ENCODE peak calls at places on chromosomes 12 and 14, in ten cellular contexts. I is bronchial epithelial cell; G is lower lobe of right lung; R is upper lobe of right lung; M is heart left ventricle; W is CD8-positive, alpha-beta T cell; P is thoracic aorta; E is left ventricle myocardium inferior; L is GM12878; S is cardiac muscle cell. Z is an unnamed sample.
A peak's percentile ranks its signal among the peaks of the same experiment; 100 is the strongest.

GRCh38 chr14:33671556-33671955 is 279.3 kb downstream of the EGLN3 start:
- DNase-seq in I (no peak), G (no peak), R (no peak), M (no peak), W (no peak), P (no peak), E (no peak), L (no peak), S (no peak), Z (no peak)

GRCh38 chr12:109863961-109864712 is 16.2 kb downstream of the GLTP start:
- DNase-seq in I (peak; percentile 74), G (no peak), R (no peak), M (no peak), W (no peak), P (no peak), E (no peak), L (no peak), S (no peak), Z (peak; percentile 87)

GRCh38 chr12:130815028-130815741 is 23.9 kb downstream of the STX2 start:
- DNase-seq in I (no peak), G (no peak), R (no peak), M (no peak), W (no peak), P (no peak), E (no peak), L (no peak), S (peak; percentile 62), Z (no peak)

GRCh38 chr12:6263931-6264330 is 46.6 kb upstream of the PLEKHG6 start:
- DNase-seq in I (no peak), G (peak; percentile 23), R (peak; percentile 35), M (no peak), W (no peak), P (no peak), E (no peak), L (no peak), S (peak; percentile 61), Z (no peak)

GRCh38 chr12:132771126-132771838 is 9.7 kb upstream of the ANKLE2 start:
- DNase-seq in I (no peak), G (no peak), R (no peak), M (no peak), W (peak; percentile 13), P (no peak), E (no peak), L (no peak), S (no peak), Z (no peak)

GRCh38 chr12:49538740-49539403 is at the start of gene KCNH3:
- DNase-seq in I (peak; percentile 34), G (peak; percentile 89), R (peak; percentile 90), M (peak; percentile 84), W (peak; percentile 79), P (peak; percentile 27), E (peak; percentile 83), L (no peak), S (peak; percentile 76), Z (no peak)

GRCh38 chr12:131833896-131834641 is 5.9 kb downstream of the MMP17 start:
- DNase-seq in I (no peak), G (no peak), R (no peak), M (no peak), W (no peak), P (no peak), E (no peak), L (no peak), S (no peak), Z (no peak)

GRCh38 chr12:108140501-108140900 is 11.4 kb downstream of the WSCD2 start:
- DNase-seq in I (no peak), G (no peak), R (no peak), M (no peak), W (no peak), P (no peak), E (no peak), L (no peak), S (no peak), Z (no peak)

GRCh38 chr12:76346798-76347420 is 1.3 kb downstream of the BBS10 start:
- DNase-seq in I (peak; percentile 55), G (no peak), R (no peak), M (peak; percentile 25), W (no peak), P (no peak), E (no peak), L (peak; percentile 25), S (peak; percentile 55), Z (peak; percentile 34)

GRCh38 chr12:104475269-104475668 is 18.5 kb downstream of the CHST11 start:
- DNase-seq in I (no peak), G (no peak), R (no peak), M (no peak), W (no peak), P (no peak), E (no peak), L (no peak), S (no peak), Z (no peak)

GRCh38 chr14:104600805-104601204 is 3.8 kb downstream of the TMEM179 start:
- DNase-seq in I (no peak), G (peak; percentile 39), R (no peak), M (no peak), W (no peak), P (no peak), E (no peak), L (no peak), S (no peak), Z (no peak)

GRCh38 chr12:100168562-100168961 is 25.9 kb upstream of the BLTP3B start:
- DNase-seq in I (peak; percentile 46), G (no peak), R (no peak), M (no peak), W (no peak), P (no peak), E (no peak), L (no peak), S (no peak), Z (no peak)

GRCh38 chr12:86777335-86777734 is 521.1 kb upstream of the MGAT4C start:
- DNase-seq in I (peak; percentile 14), G (no peak), R (no peak), M (no peak), W (no peak), P (peak; percentile 2), E (no peak), L (no peak), S (no peak), Z (no peak)

GRCh38 chr12:127501916-127502315 is 765.1 kb upstream of the TMEM132C start:
- DNase-seq in I (no peak), G (no peak), R (no peak), M (no peak), W (no peak), P (no peak), E (no peak), L (no peak), S (no peak), Z (no peak)

GRCh38 chr12:32988982-32989381 is 92.4 kb upstream of the PKP2 start:
- DNase-seq in I (no peak), G (no peak), R (no peak), M (no peak), W (no peak), P (no peak), E (no peak), L (no peak), S (peak; percentile 14), Z (no peak)

GRCh38 chr12:43551971-43552559 is at the start of gene ADAMTS20:
- DNase-seq in I (no peak), G (no peak), R (no peak), M (no peak), W (no peak), P (no peak), E (no peak), L (no peak), S (peak; percentile 71), Z (no peak)

GRCh38 chr12:1932264-1932777 is 13.9 kb upstream of the CACNA2D4 start:
- DNase-seq in I (no peak), G (peak; percentile 50), R (peak; percentile 68), M (peak; percentile 80), W (no peak), P (no peak), E (peak; percentile 75), L (no peak), S (no peak), Z (peak; percentile 43)
- H3K4me3 ChIP-seq in I (no peak overlapping the region), G (no peak overlapping the region), R (no peak overlapping the region), M (no peak overlapping the region), W (no peak overlapping the region), P (peak overlapping the region; percentile 26), E (no peak overlapping the region), L (no peak overlapping the region), S (no peak overlapping the region), Z (no peak overlapping the region)

DNA sequence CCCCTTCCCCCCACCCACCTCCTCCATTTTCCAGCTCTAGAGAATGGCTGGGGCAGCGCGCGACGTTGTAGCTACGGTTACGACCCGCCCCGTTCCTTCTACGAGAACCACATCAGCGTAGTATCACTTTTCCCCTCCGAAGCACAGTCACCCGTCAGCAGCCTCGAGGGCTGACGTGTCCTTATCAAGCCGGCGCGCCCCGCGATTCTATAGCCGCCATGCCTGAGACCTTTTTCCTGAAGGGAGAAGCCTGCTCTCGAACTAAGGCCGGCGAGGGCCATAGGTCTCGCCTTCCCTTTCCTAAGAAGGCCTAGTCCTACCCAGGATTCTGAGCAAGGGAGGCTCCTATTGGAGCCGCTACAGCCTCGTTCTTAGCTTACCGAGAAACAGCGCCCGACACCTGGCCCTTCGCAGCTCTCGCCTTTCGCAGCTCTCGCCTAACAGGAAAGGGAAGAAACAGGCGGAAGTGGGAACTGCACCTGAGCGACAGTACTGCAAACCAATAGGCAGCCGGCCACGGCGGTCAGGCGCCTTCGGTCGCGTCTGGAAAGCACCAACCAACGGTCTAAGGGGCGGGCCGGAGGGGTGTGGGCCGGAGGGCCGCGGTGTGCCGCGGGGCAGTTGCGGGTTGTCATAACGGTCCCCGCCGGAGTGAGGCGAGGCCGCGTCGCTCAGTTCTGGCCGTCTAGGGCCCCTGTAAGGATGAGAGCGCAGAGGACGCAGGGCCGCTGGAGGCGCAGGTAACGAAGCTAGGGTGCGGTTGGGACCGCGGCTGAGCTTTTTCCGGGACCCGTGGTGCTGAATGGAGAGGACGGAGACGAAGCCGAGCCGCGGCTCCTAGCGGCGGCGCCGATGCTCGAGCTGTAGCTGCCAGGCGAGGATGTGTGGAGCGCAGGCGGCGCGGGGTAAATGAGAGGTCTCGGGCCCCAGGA is at the start of the genes MGAT2 and RPL36AL:
- DNase-seq in I (peak; percentile 95), G (peak; percentile 98), R (peak; percentile 99), M (peak; percentile 99), W (peak; percentile 85), P (peak; percentile 87), E (peak; percentile 99), L (peak; percentile 97), S (peak; percentile 97), Z (peak; percentile 97)
- TF ChIP-seq CTCF in I (peak; percentile 62), G (peak; percentile 21), R (no peak), M (no peak), W (no peak), P (peak; percentile 33), E (peak; percentile 49), L (peak; percentile 13), S (peak; percentile 40), Z (peak; percentile 18)

DNA sequence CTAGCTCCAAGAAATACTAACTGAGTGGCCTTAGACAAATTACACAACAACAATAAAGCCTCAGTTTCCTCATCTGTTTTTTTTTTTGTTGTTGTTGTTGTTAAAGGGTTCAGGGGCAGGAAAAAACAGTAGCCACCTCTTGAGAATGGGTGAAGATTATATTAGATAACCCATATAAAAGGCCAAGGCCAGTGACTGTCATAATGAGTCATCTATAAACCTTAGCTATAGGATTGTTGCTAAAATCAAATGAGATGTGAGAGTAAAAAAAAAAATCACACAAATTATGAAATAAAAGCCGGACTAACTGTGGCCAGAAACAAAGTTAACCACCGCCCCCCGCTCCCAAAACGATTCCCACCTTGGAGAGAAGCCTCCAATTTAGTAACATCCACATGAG is 1.3 kb downstream of the NAA25 start:
- DNase-seq in I (peak; percentile 52), G (no peak), R (no peak), M (no peak), W (no peak), P (no peak), E (no peak), L (no peak), S (no peak), Z (no peak)
- H3K4me3 ChIP-seq in I (peak overlapping the region; percentile 47), G (peak overlapping the region; percentile 81), R (peak overlapping the region; percentile 95), M (peak overlapping the region; percentile 89), W (peak overlapping the region; percentile 91), P (peak overlapping the region; percentile 93), E (peak overlapping the region; percentile 95), L (peak overlapping the region; percentile 100), S (peak overlapping the region; percentile 72), Z (peak overlapping the region; percentile 86)

GRCh38 chr14:100770046-100770445 is 43.4 kb downstream of the DLK1 start:
- DNase-seq in I (no peak), G (no peak), R (no peak), M (no peak), W (no peak), P (no peak), E (no peak), L (no peak), S (no peak), Z (no peak)
- TF ChIP-seq CTCF in I (no peak), G (no peak), R (no peak), M (no peak), W (no peak), P (no peak), E (no peak), L (no peak), S (no peak), Z (no peak)

Z was measured in LNCaP clone FGC.